ENCODE peak calls at places on chromosomes 7 and 10, in four cellular contexts. One of them, this sample, is unnamed.

GRCh38 chr10:49367600-49367999 is 28.3 kb downstream of the DRGX start:
- DNase-seq in HFF-Myc: no peak
- DNase-seq in pancreas: no peak
- DNase-seq in K562: peak; percentile 21
- DNase-seq in this sample: no peak

GRCh38 chr10:113045155-113046055 is 95.4 kb downstream of the TCF7L2 start:
- DNase-seq in pancreas: no peak
- DNase-seq in HFF-Myc: no peak
- DNase-seq in K562: no peak
- DNase-seq in this sample: peak; percentile 75

GRCh38 chr10:119070395-119071165 is 10.0 kb downstream of the EIF3A start:
- DNase-seq in pancreas: no peak
- DNase-seq in K562: no peak
- DNase-seq in HFF-Myc: no peak
- DNase-seq in this sample: no peak

GRCh38 chr10:5522913-5523560 is 1.7 kb upstream of the CALML3 start:
- DNase-seq in pancreas: no peak
- DNase-seq in K562: peak; percentile 44
- DNase-seq in HFF-Myc: no peak
- DNase-seq in this sample: no peak

GRCh38 chr7:49324707-49325106 is 400.4 kb downstream of the CDC14C start:
- DNase-seq in K562: no peak
- DNase-seq in HFF-Myc: no peak
- DNase-seq in pancreas: no peak
- DNase-seq in this sample: no peak

GRCh38 chr7:51318001-51318400 is 1.4 kb upstream of the COBL start:
- DNase-seq in pancreas: no peak
- DNase-seq in HFF-Myc: no peak
- DNase-seq in K562: no peak
- DNase-seq in this sample: no peak

GRCh38 chr7:102122026-102122425 is 164.6 kb upstream of the SH2B2 start:
- DNase-seq in pancreas: no peak
- DNase-seq in HFF-Myc: peak; percentile 26
- DNase-seq in K562: peak; percentile 34
- DNase-seq in this sample: no peak

GRCh38 chr10:26573674-26574073 is 123.8 kb upstream of the PDSS1 start:
- DNase-seq in HFF-Myc: no peak
- DNase-seq in K562: no peak
- DNase-seq in pancreas: no peak
- DNase-seq in this sample: no peak

GRCh38 chr7:139784643-139785042 is 6.8 kb upstream of the HIPK2 start:
- DNase-seq in K562: no peak
- DNase-seq in HFF-Myc: no peak
- DNase-seq in pancreas: no peak
- DNase-seq in this sample: no peak

GRCh38 chr10:131448883-131449282 is 137.4 kb upstream of the TCERG1L start:
- DNase-seq in K562: no peak
- DNase-seq in HFF-Myc: no peak
- DNase-seq in pancreas: no peak
- DNase-seq in this sample: no peak

GRCh38 chr7:132485600-132486594 is 90.4 kb downstream of the PLXNA4 start:
- DNase-seq in HFF-Myc: no peak
- DNase-seq in pancreas: no peak
- DNase-seq in K562: no peak
- DNase-seq in this sample: no peak

GRCh38 chr7:64625114-64626082 is 40.5 kb upstream of the ZNF107 start:
- DNase-seq in K562: peak; percentile 48
- DNase-seq in HFF-Myc: no peak
- DNase-seq in pancreas: no peak
- DNase-seq in this sample: no peak

GRCh38 chr7:51980813-51981212 is 664.2 kb upstream of the COBL start:
- DNase-seq in pancreas: no peak
- DNase-seq in HFF-Myc: no peak
- DNase-seq in K562: no peak
- DNase-seq in this sample: no peak

GRCh38 chr10:1807196-1807595 is 69.9 kb upstream of the ADARB2 start:
- DNase-seq in HFF-Myc: no peak
- DNase-seq in K562: no peak
- DNase-seq in pancreas: no peak
- DNase-seq in this sample: no peak

GRCh38 chr7:90391488-90391887 is 11.8 kb upstream of the CLDN12 start:
- DNase-seq in K562: no peak
- DNase-seq in pancreas: no peak
- DNase-seq in HFF-Myc: no peak
- DNase-seq in this sample: no peak

GRCh38 chr10:13686331-13686752 is 99.6 kb downstream of the PRPF18 start:
- DNase-seq in pancreas: no peak
- DNase-seq in HFF-Myc: no peak
- DNase-seq in K562: no peak
- DNase-seq in this sample: no peak

GRCh38 chr10:16986082-16986405 is 143.6 kb downstream of the CUBN start:
- DNase-seq in HFF-Myc: no peak
- DNase-seq in pancreas: no peak
- DNase-seq in K562: no peak
- DNase-seq in this sample: no peak

GRCh38 chr7:7306231-7306630 is 123.9 kb downstream of the C1GALT1 start:
- DNase-seq in HFF-Myc: no peak
- DNase-seq in pancreas: no peak
- DNase-seq in K562: no peak
- DNase-seq in this sample: no peak

GRCh38 chr10:49116509-49117365 is 1.4 kb upstream of the VSTM4 start:
- DNase-seq in HFF-Myc: no peak
- DNase-seq in K562: no peak
- DNase-seq in pancreas: no peak
- DNase-seq in this sample: no peak

GRCh38 chr7:27510550-27510949 is 152.1 kb downstream of the HIBADH start:
- DNase-seq in pancreas: no peak
- DNase-seq in HFF-Myc: no peak
- DNase-seq in K562: no peak
- DNase-seq in this sample: no peak

GRCh38 chr10:24873281-24873683 is 79.1 kb downstream of the PRTFDC1 start:
- DNase-seq in K562: peak; percentile 51
- DNase-seq in HFF-Myc: peak; percentile 81
- DNase-seq in pancreas: peak; percentile 37
- DNase-seq in this sample: peak; percentile 86

GRCh38 chr7:16524332-16524731 is 2.3 kb upstream of the LRRC72 start:
- DNase-seq in HFF-Myc: no peak
- DNase-seq in K562: no peak
- DNase-seq in pancreas: no peak
- DNase-seq in this sample: no peak

GRCh38 chr10:113704637-113705343 is 25.1 kb downstream of the CASP7 start:
- DNase-seq in K562: peak; percentile 45
- DNase-seq in pancreas: no peak
- DNase-seq in HFF-Myc: no peak
- DNase-seq in this sample: no peak

GRCh38 chr10:46272863-46273415 is 13.9 kb upstream of the ANTXRL start:
- DNase-seq in K562: no peak
- DNase-seq in pancreas: no peak
- DNase-seq in HFF-Myc: no peak
- DNase-seq in this sample: no peak

GRCh38 chr10:11446895-11447294 is 164.6 kb downstream of the USP6NL start:
- DNase-seq in HFF-Myc: no peak
- DNase-seq in pancreas: no peak
- DNase-seq in K562: no peak
- DNase-seq in this sample: no peak

GRCh38 chr7:44408596-44408995 is 81.9 kb downstream of the NUDCD3 start:
- DNase-seq in pancreas: no peak
- DNase-seq in HFF-Myc: no peak
- DNase-seq in K562: no peak
- DNase-seq in this sample: no peak

GRCh38 chr7:47550788-47551470 is 31.0 kb downstream of the TNS3 start:
- DNase-seq in pancreas: no peak
- DNase-seq in HFF-Myc: no peak
- DNase-seq in K562: no peak
- DNase-seq in this sample: no peak

GRCh38 chr7:16978358-16979244 is 96.8 kb upstream of the AGR3 start:
- DNase-seq in K562: no peak
- DNase-seq in HFF-Myc: peak; percentile 30
- DNase-seq in pancreas: no peak
- DNase-seq in this sample: peak; percentile 52

GRCh38 chr10:99995713-99996112 is 14.0 kb downstream of the DNMBP start:
- DNase-seq in K562: no peak
- DNase-seq in HFF-Myc: no peak
- DNase-seq in pancreas: no peak
- DNase-seq in this sample: no peak
- H3K4me3 ChIP-seq in K562: no peak overlapping the region
- H3K4me3 ChIP-seq in HFF-Myc: no peak overlapping the region
- H3K4me3 ChIP-seq in pancreas: no peak overlapping the region
- H3K4me3 ChIP-seq in this sample: no peak overlapping the region

GRCh38 chr10:76089626-76090185 is 658.3 kb downstream of the LRMDA start:
- DNase-seq in pancreas: no peak
- DNase-seq in K562: no peak
- DNase-seq in HFF-Myc: no peak
- DNase-seq in this sample: no peak

GRCh38 chr10:76085002-76085401 is 653.6 kb downstream of the LRMDA start:
- DNase-seq in K562: no peak
- DNase-seq in HFF-Myc: no peak
- DNase-seq in pancreas: no peak
- DNase-seq in this sample: no peak

GRCh38 chr10:76085773-76086570 is 654.5 kb downstream of the LRMDA start:
- DNase-seq in pancreas: no peak
- DNase-seq in HFF-Myc: no peak
- DNase-seq in K562: no peak
- DNase-seq in this sample: no peak

GRCh38 chr10:76082956-76083355 is 651.5 kb downstream of the LRMDA start:
- DNase-seq in pancreas: no peak
- DNase-seq in K562: no peak
- DNase-seq in HFF-Myc: peak; percentile 41
- DNase-seq in this sample: no peak

DNA sequence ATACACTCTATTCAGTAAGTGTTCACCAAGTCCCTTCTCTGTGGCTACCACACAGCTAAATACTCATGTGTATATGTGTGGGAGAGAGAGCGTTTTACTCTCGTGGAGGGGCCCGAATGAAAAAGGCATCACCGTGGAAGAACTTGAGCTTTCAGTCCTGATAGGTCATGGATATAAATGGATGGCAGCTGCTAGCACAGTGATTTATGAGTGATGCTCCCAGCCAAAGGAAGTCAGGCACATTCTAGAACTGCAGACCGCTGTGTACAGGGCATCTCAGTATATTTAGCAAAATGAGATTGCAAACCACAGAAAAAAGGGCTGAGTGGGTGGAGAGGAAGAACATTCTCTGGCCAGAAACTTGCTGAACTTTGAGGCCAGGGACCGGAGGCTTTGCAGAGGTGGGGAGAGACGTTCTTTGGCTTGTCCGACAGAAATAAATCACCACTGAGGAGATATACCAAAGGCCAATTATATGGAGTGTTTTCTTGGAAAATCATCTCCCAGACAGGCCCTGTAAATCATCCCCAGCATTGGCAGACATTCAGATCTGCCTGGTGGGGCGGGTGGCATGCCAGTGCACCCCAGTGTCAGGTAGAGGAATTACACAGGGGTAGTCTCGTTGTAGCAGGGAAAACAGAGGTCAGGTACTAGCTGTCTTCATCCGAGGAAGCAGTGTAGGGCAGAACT is 655.3 kb downstream of the LRMDA start:
- DNase-seq in pancreas: peak; percentile 25
- DNase-seq in HFF-Myc: peak; percentile 48
- DNase-seq in K562: peak; percentile 23
- DNase-seq in this sample: no peak
- TF ChIP-seq CTCF in pancreas: peak; percentile 26
- TF ChIP-seq CTCF in HFF-Myc: peak; percentile 51
- TF ChIP-seq CTCF in K562: peak; percentile 43
- TF ChIP-seq CTCF in this sample: peak; percentile 28

DNA sequence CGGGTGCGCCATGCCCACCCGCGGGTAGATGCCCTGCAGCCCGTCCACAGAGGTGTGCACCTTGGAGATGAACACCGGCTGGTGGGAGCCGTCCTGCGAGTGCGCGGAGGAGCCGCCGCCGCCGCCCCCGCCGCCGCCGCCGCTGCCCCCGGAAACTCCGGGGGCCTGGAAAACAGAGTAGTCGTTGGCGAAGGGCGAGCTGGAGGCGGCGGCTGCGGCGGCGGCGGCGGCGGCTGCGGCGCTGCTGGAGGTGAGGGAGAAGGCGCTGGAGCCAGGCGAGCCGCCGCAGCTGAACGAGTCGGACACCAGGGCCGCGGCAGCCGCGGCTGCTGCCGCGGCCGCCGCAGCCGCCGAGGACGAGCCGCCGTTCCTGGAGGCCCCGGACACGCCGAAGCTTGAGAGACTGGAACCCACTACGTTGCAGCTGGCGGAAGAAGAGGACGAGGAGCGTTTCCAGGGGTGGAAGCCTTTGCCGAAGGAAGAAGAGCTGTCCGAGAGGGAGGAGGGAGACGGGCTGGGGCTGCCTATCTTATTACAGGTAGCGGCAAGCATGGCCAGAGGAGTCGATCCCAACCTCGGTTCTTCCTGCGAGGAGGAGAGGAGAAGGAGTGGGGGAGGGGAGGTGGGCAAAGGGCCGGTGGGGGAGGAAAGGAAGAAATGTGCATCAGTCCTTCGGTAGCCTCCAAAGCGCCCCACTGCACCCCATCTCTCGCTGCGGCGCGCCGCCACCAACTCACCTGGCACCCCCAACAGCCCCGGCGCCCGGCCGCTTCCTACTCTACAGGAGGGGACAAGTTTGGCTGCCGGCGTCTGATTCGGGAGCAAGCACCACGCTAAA is 1.3 kb downstream of the SP8 start:
- DNase-seq in HFF-Myc: no peak
- DNase-seq in pancreas: no peak
- DNase-seq in K562: no peak
- DNase-seq in this sample: no peak
- H3K4me3 ChIP-seq in HFF-Myc: no peak overlapping the region
- H3K4me3 ChIP-seq in pancreas: peak overlapping the region; percentile 3
- H3K4me3 ChIP-seq in K562: peak overlapping the region; percentile 68
- H3K4me3 ChIP-seq in this sample: peak overlapping the region; percentile 43

GRCh38 chr7:99409814-99410213 is 1.0 kb downstream of the BUD31 start:
- DNase-seq in K562: peak; percentile 35
- DNase-seq in HFF-Myc: no peak
- DNase-seq in pancreas: no peak
- DNase-seq in this sample: no peak

GRCh38 chr7:99409192-99409572 is 413 bp downstream of the BUD31 start:
- DNase-seq in K562: peak; percentile 46
- DNase-seq in pancreas: no peak
- DNase-seq in HFF-Myc: no peak
- DNase-seq in this sample: no peak

GRCh38 chr7:99406557-99406956 is 1.8 kb downstream of the PDAP1 start:
- DNase-seq in HFF-Myc: no peak
- DNase-seq in K562: peak; percentile 53
- DNase-seq in pancreas: no peak
- DNase-seq in this sample: no peak

GRCh38 chr7:99407849-99408346 is 499 bp downstream of the PDAP1 start:
- DNase-seq in pancreas: peak; percentile 39
- DNase-seq in HFF-Myc: no peak
- DNase-seq in K562: peak; percentile 67
- DNase-seq in this sample: peak; percentile 24

GRCh38 chr7:99408347-99409191 is at the start of the genes BUD31 and PDAP1:
- DNase-seq in K562: peak; percentile 97
- DNase-seq in HFF-Myc: peak; percentile 85
- DNase-seq in pancreas: peak; percentile 93
- DNase-seq in this sample: peak; percentile 76
- TF ChIP-seq CTCF in K562: peak; percentile 18
- TF ChIP-seq CTCF in HFF-Myc: no peak
- TF ChIP-seq CTCF in pancreas: no peak
- TF ChIP-seq CTCF in this sample: no peak